ENCODE peak calls at places on chromosomes 6 and 20, in seven cellular contexts. One of them, this sample, is unnamed.

GRCh38 chr6:105793132-105793531 is 293.0 kb upstream of the PRDM1 start:
- DNase-seq in ACHN: no peak
- DNase-seq in GM10248: no peak
- DNase-seq in stimulated activated CD4-positive, alpha-beta T cell treated with anti-CD3 and anti-CD28 coated beads, Interleukin-12 subunit alpha, Interleukin-12 subunit beta, amount 100 ng/mL, for 4 hours: no peak
- DNase-seq in cerebellum: no peak
- DNase-seq in T-helper 2 cell: no peak
- DNase-seq in fibroblast of the aortic adventitia: no peak
- DNase-seq in this sample: peak; percentile 81

GRCh38 chr20:32522775-32523612 is 62.1 kb downstream of the NOL4L start:
- DNase-seq in ACHN: no peak
- DNase-seq in GM10248: no peak
- DNase-seq in stimulated activated CD4-positive, alpha-beta T cell treated with anti-CD3 and anti-CD28 coated beads, Interleukin-12 subunit alpha, Interleukin-12 subunit beta, amount 100 ng/mL, for 4 hours: no peak
- DNase-seq in cerebellum: no peak
- DNase-seq in T-helper 2 cell: no peak
- DNase-seq in fibroblast of the aortic adventitia: no peak
- DNase-seq in this sample: no peak

GRCh38 chr6:70164556-70164955 is 138.3 kb downstream of the COL9A1 start:
- DNase-seq in ACHN: no peak
- DNase-seq in GM10248: no peak
- DNase-seq in stimulated activated CD4-positive, alpha-beta T cell treated with anti-CD3 and anti-CD28 coated beads, Interleukin-12 subunit alpha, Interleukin-12 subunit beta, amount 100 ng/mL, for 4 hours: no peak
- DNase-seq in cerebellum: no peak
- DNase-seq in T-helper 2 cell: no peak
- DNase-seq in fibroblast of the aortic adventitia: no peak
- DNase-seq in this sample: no peak

GRCh38 chr6:131629656-131630055 is 1.6 kb upstream of the MED23 start:
- DNase-seq in ACHN: no peak
- DNase-seq in GM10248: no peak
- DNase-seq in stimulated activated CD4-positive, alpha-beta T cell treated with anti-CD3 and anti-CD28 coated beads, Interleukin-12 subunit alpha, Interleukin-12 subunit beta, amount 100 ng/mL, for 4 hours: no peak
- DNase-seq in cerebellum: no peak
- DNase-seq in T-helper 2 cell: no peak
- DNase-seq in fibroblast of the aortic adventitia: no peak
- DNase-seq in this sample: no peak

GRCh38 chr6:156280131-156280530 is 497.0 kb upstream of the ARID1B start:
- DNase-seq in ACHN: no peak
- DNase-seq in GM10248: no peak
- DNase-seq in stimulated activated CD4-positive, alpha-beta T cell treated with anti-CD3 and anti-CD28 coated beads, Interleukin-12 subunit alpha, Interleukin-12 subunit beta, amount 100 ng/mL, for 4 hours: no peak
- DNase-seq in cerebellum: no peak
- DNase-seq in T-helper 2 cell: no peak
- DNase-seq in fibroblast of the aortic adventitia: no peak
- DNase-seq in this sample: peak; percentile 99

GRCh38 chr20:51375561-51375960 is 167.0 kb downstream of the NFATC2 start:
- DNase-seq in ACHN: no peak
- DNase-seq in GM10248: no peak
- DNase-seq in stimulated activated CD4-positive, alpha-beta T cell treated with anti-CD3 and anti-CD28 coated beads, Interleukin-12 subunit alpha, Interleukin-12 subunit beta, amount 100 ng/mL, for 4 hours: no peak
- DNase-seq in cerebellum: no peak
- DNase-seq in T-helper 2 cell: no peak
- DNase-seq in fibroblast of the aortic adventitia: no peak
- DNase-seq in this sample: no peak

GRCh38 chr20:60993647-60994046 is 258.4 kb upstream of the CDH4 start:
- DNase-seq in ACHN: peak; percentile 40
- DNase-seq in GM10248: no peak
- DNase-seq in stimulated activated CD4-positive, alpha-beta T cell treated with anti-CD3 and anti-CD28 coated beads, Interleukin-12 subunit alpha, Interleukin-12 subunit beta, amount 100 ng/mL, for 4 hours: no peak
- DNase-seq in cerebellum: no peak
- DNase-seq in T-helper 2 cell: no peak
- DNase-seq in fibroblast of the aortic adventitia: no peak
- DNase-seq in this sample: no peak

GRCh38 chr6:82017316-82017715 is 230.2 kb downstream of the IBTK start:
- DNase-seq in ACHN: peak; percentile 66
- DNase-seq in GM10248: no peak
- DNase-seq in stimulated activated CD4-positive, alpha-beta T cell treated with anti-CD3 and anti-CD28 coated beads, Interleukin-12 subunit alpha, Interleukin-12 subunit beta, amount 100 ng/mL, for 4 hours: no peak
- DNase-seq in cerebellum: no peak
- DNase-seq in T-helper 2 cell: no peak
- DNase-seq in fibroblast of the aortic adventitia: peak; percentile 85
- DNase-seq in this sample: no peak

GRCh38 chr20:57548177-57549058 is 12.5 kb upstream of the PCK1 start:
- DNase-seq in ACHN: no peak
- DNase-seq in GM10248: no peak
- DNase-seq in stimulated activated CD4-positive, alpha-beta T cell treated with anti-CD3 and anti-CD28 coated beads, Interleukin-12 subunit alpha, Interleukin-12 subunit beta, amount 100 ng/mL, for 4 hours: no peak
- DNase-seq in cerebellum: no peak
- DNase-seq in T-helper 2 cell: no peak
- DNase-seq in fibroblast of the aortic adventitia: no peak
- DNase-seq in this sample: no peak

GRCh38 chr20:41618807-41619294 is 674 bp upstream of the CHD6 start:
- DNase-seq in ACHN: peak; percentile 13
- DNase-seq in GM10248: no peak
- DNase-seq in stimulated activated CD4-positive, alpha-beta T cell treated with anti-CD3 and anti-CD28 coated beads, Interleukin-12 subunit alpha, Interleukin-12 subunit beta, amount 100 ng/mL, for 4 hours: no peak
- DNase-seq in cerebellum: peak; percentile 47
- DNase-seq in T-helper 2 cell: no peak
- DNase-seq in fibroblast of the aortic adventitia: no peak
- DNase-seq in this sample: no peak

GRCh38 chr6:90124904-90125510 is 171.6 kb downstream of the BACH2 start:
- DNase-seq in ACHN: no peak
- DNase-seq in GM10248: no peak
- DNase-seq in stimulated activated CD4-positive, alpha-beta T cell treated with anti-CD3 and anti-CD28 coated beads, Interleukin-12 subunit alpha, Interleukin-12 subunit beta, amount 100 ng/mL, for 4 hours: no peak
- DNase-seq in cerebellum: no peak
- DNase-seq in T-helper 2 cell: no peak
- DNase-seq in fibroblast of the aortic adventitia: no peak
- DNase-seq in this sample: peak; percentile 53

GRCh38 chr6:119620846-119621570 is 271.4 kb upstream of the MAN1A1 start:
- DNase-seq in ACHN: peak; percentile 57
- DNase-seq in GM10248: no peak
- DNase-seq in stimulated activated CD4-positive, alpha-beta T cell treated with anti-CD3 and anti-CD28 coated beads, Interleukin-12 subunit alpha, Interleukin-12 subunit beta, amount 100 ng/mL, for 4 hours: no peak
- DNase-seq in cerebellum: no peak
- DNase-seq in T-helper 2 cell: no peak
- DNase-seq in fibroblast of the aortic adventitia: peak; percentile 91
- DNase-seq in this sample: no peak

GRCh38 chr20:1373614-1374013 is 19.2 kb downstream of the FKBP1A start:
- DNase-seq in ACHN: no peak
- DNase-seq in GM10248: no peak
- DNase-seq in stimulated activated CD4-positive, alpha-beta T cell treated with anti-CD3 and anti-CD28 coated beads, Interleukin-12 subunit alpha, Interleukin-12 subunit beta, amount 100 ng/mL, for 4 hours: no peak
- DNase-seq in cerebellum: no peak
- DNase-seq in T-helper 2 cell: no peak
- DNase-seq in fibroblast of the aortic adventitia: no peak
- DNase-seq in this sample: no peak

GRCh38 chr20:50758469-50758868 is 27.1 kb downstream of the PARD6B start:
- DNase-seq in ACHN: no peak
- DNase-seq in GM10248: no peak
- DNase-seq in stimulated activated CD4-positive, alpha-beta T cell treated with anti-CD3 and anti-CD28 coated beads, Interleukin-12 subunit alpha, Interleukin-12 subunit beta, amount 100 ng/mL, for 4 hours: no peak
- DNase-seq in cerebellum: no peak
- DNase-seq in T-helper 2 cell: no peak
- DNase-seq in fibroblast of the aortic adventitia: peak; percentile 61
- DNase-seq in this sample: no peak

GRCh38 chr20:7496394-7497111 is 443.7 kb downstream of the HAO1 start:
- DNase-seq in ACHN: no peak
- DNase-seq in GM10248: no peak
- DNase-seq in stimulated activated CD4-positive, alpha-beta T cell treated with anti-CD3 and anti-CD28 coated beads, Interleukin-12 subunit alpha, Interleukin-12 subunit beta, amount 100 ng/mL, for 4 hours: no peak
- DNase-seq in cerebellum: no peak
- DNase-seq in T-helper 2 cell: no peak
- DNase-seq in fibroblast of the aortic adventitia: peak; percentile 59
- DNase-seq in this sample: no peak

GRCh38 chr6:154766288-154766687 is 33.1 kb downstream of the SCAF8 start:
- DNase-seq in ACHN: no peak
- DNase-seq in GM10248: no peak
- DNase-seq in stimulated activated CD4-positive, alpha-beta T cell treated with anti-CD3 and anti-CD28 coated beads, Interleukin-12 subunit alpha, Interleukin-12 subunit beta, amount 100 ng/mL, for 4 hours: no peak
- DNase-seq in cerebellum: peak; percentile 50
- DNase-seq in T-helper 2 cell: no peak
- DNase-seq in fibroblast of the aortic adventitia: peak; percentile 35
- DNase-seq in this sample: no peak